ENCODE peak calls at places on chromosomes 16 and 17, in six cellular contexts. U, Y, D, F, V and B are unnamed samples.

GRCh38 chr16:68646948-68647659 is 2.0 kb downstream of the CDH3 start:
- DNase-seq in F (no peak), D (no peak), U (no peak), Y (no peak), V (peak), B (no peak)

GRCh38 chr17:76474894-76475293 is 7.5 kb downstream of the AANAT start:
- DNase-seq in U (no peak), Y (no peak), F (no peak), V (no peak), D (no peak), B (no peak)

GRCh38 chr17:80455328-80455710 is 21.1 kb downstream of the NPTX1 start:
- DNase-seq in F (no peak), D (peak), Y (peak), V (no peak), U (peak), B (no peak)

GRCh38 chr17:22469101-22469880 is 777.0 kb downstream of the KCNJ18 start:
- DNase-seq in U (no peak), D (no peak), Y (no peak), V (no peak), F (no peak), B (no peak)

GRCh38 chr17:47967607-47968252 is 3.2 kb upstream of the CDK5RAP3 start:
- DNase-seq in F (no peak), D (no peak), Y (no peak), V (no peak), U (no peak), B (no peak)

GRCh38 chr16:80825365-80825758 is 21.0 kb upstream of the CDYL2 start:
- DNase-seq in D (no peak), Y (no peak), U (no peak), F (no peak), V (no peak), B (no peak)

GRCh38 chr16:3959148-3959547 is 78.6 kb upstream of the CREBBP start:
- DNase-seq in Y (no peak), F (no peak), D (no peak), V (no peak), U (no peak), B (peak)

GRCh38 chr17:19330271-19330670 is 32.3 kb downstream of the B9D1 start:
- DNase-seq in U (peak), F (no peak), D (no peak), V (no peak), Y (no peak), B (no peak)

GRCh38 chr16:14486520-14487303 is 143.3 kb downstream of the PARN start:
- DNase-seq in F (peak), U (peak), D (no peak), V (no peak), Y (no peak), B (peak)

GRCh38 chr16:86635181-86635580 is 56.8 kb downstream of the FOXL1 start:
- DNase-seq in Y (no peak), U (no peak), V (no peak), F (no peak), D (no peak), B (peak)